ENCODE peak calls at places on chromosomes 3 and 15, in nine cellular contexts. H is sigmoid colon, Z is heart left ventricle, R is IMR-90, X is ovary, V is stomach, B is transverse colon, E is adrenal gland, G is A549. P is an unnamed sample.

GRCh38 chr3:74214286-74214685 is 400.2 kb downstream of the CNTN3 start:
- DNase-seq in R (no peak), G (no peak), X (no peak), E (no peak), B (no peak), V (no peak), Z (no peak), H (no peak), P (no peak)

GRCh38 chr15:41332788-41333527 is at the start of gene NUSAP1:
- DNase-seq in B (no peak), V (no peak), H (no peak), X (no peak), E (no peak), R (no peak), Z (no peak), G (peak), P (no peak)

GRCh38 chr15:69324031-69324430 is 25.3 kb downstream of the PAQR5 start:
- DNase-seq in G (no peak), V (no peak), B (no peak), Z (no peak), X (peak), H (no peak), E (peak), R (no peak), P (no peak)

GRCh38 chr15:25847066-25847465 is 16.1 kb downstream of the ATP10A start:
- DNase-seq in Z (no peak), G (no peak), H (no peak), V (no peak), X (no peak), R (no peak), E (no peak), B (no peak), P (no peak)

GRCh38 chr3:194640829-194641228 is 7.6 kb upstream of the TMEM44 start:
- DNase-seq in R (peak), Z (no peak), G (no peak), X (no peak), V (no peak), E (no peak), H (no peak), B (no peak), P (no peak)

GRCh38 chr3:34387831-34388564 is 589.6 kb downstream of the PDCD6IP start:
- DNase-seq in B (no peak), X (no peak), R (no peak), V (no peak), Z (no peak), E (no peak), G (no peak), H (no peak), P (no peak)

GRCh38 chr15:100887211-100887913 is 7.7 kb downstream of the ALDH1A3 start:
- DNase-seq in V (no peak), R (no peak), H (peak), B (no peak), G (no peak), X (no peak), Z (no peak), E (no peak), P (no peak)

GRCh38 chr3:171801738-171802600 is 8.3 kb downstream of the PLD1 start:
- DNase-seq in X (no peak), V (no peak), E (no peak), B (no peak), R (peak), Z (no peak), G (no peak), H (no peak), P (no peak)

GRCh38 chr3:63364909-63365308 is 86.8 kb downstream of the SYNPR start:
- DNase-seq in V (no peak), R (no peak), G (no peak), X (no peak), H (no peak), B (no peak), Z (no peak), E (no peak), P (no peak)

GRCh38 chr3:107367353-107367752 is 9.9 kb upstream of the CCDC54 start:
- DNase-seq in V (no peak), R (peak), H (no peak), X (no peak), B (no peak), Z (no peak), E (peak), G (peak), P (no peak)

GRCh38 chr3:73419179-73419803 is 205.4 kb downstream of the PDZRN3 start:
- DNase-seq in V (no peak), G (no peak), Z (no peak), B (no peak), R (peak), H (no peak), E (peak), X (no peak), P (no peak)

GRCh38 chr3:68972358-68972979 is 40.1 kb upstream of the TAFA4 start:
- DNase-seq in B (peak), Z (peak), V (no peak), H (peak), G (peak), R (peak), X (peak), E (peak), P (no peak)

GRCh38 chr15:74300057-74300620 is 64.0 kb downstream of the CCDC33 start:
- DNase-seq in R (no peak), B (no peak), H (no peak), G (no peak), E (no peak), Z (no peak), V (no peak), X (no peak), P (no peak)

GRCh38 chr15:62137216-62137884 is 27.7 kb downstream of the C2CD4B start:
- DNase-seq in V (no peak), B (no peak), H (no peak), X (no peak), Z (no peak), E (no peak), G (no peak), R (no peak), P (no peak)

DNA sequence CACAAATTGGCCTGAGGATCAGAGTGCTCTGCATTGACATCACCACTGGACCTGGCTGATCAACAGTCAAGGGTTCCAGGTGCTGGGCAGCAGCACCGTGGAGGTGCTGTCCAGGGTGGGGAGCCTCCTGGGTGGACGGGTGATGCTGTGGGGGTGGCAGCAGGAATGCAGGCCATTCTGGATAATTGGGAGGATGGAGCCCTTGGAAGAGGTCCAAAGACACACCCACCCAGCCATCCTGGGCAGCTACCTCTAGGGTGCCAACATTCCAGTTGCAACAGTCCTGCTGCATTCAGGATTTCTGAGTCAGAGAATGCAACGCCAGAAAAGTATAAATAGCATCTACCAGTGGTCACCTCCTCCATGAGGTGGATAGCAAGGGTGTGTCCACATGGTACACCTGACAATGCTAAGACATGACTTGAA is 26.8 kb downstream of the STARD5 start:
- DNase-seq in Z (no peak), E (no peak), B (peak), H (no peak), V (no peak), G (no peak), R (peak), X (no peak), P (no peak)
- TF ChIP-seq POLR2A in Z (no peak), E (no peak), B (no peak), H (no peak), V (no peak), G (no peak), R (no peak), X (no peak), P (no peak)

DNA sequence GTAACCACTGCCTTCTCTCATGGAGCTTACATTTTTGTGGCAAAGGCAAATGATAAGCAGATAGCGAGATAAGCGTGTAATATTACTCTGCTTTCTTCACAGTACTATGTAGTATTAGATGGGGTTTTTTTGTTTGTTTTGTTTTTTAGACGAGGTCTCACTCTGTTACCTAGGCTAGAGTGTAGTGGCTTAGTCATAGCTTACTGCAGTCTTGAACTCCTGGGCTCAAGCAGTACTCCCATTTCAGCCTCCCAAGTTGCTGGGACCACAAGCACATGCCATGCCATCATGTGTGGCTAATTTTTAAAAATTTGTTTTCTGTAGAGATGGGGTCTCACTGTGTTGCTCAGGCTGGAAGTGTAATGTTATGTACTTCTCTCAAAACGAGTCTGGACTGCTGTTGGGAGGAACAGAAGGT is 22.9 kb downstream of the MBNL1 start:
- DNase-seq in G (no peak), R (peak), B (no peak), E (no peak), X (no peak), Z (no peak), H (no peak), V (no peak), P (no peak)
- H3K4me3 ChIP-seq in G (no peak), R (no peak), B (no peak), E (no peak), X (no peak), Z (no peak), H (no peak), V (no peak), P (no peak)

GRCh38 chr3:151878445-151878844 is 5.0 kb downstream of the SUCNR1 start:
- DNase-seq in X (no peak), Z (no peak), G (no peak), E (no peak), R (no peak), B (no peak), V (no peak), H (no peak), P (no peak)
- TF ChIP-seq POLR2A in X (no peak), Z (no peak), G (no peak), E (no peak), R (no peak), B (no peak), V (no peak), H (no peak), P (no peak)

GRCh38 chr3:197949767-197950660 is at the start of gene RPL35A:
- DNase-seq in Z (peak), G (peak), X (peak), E (peak), R (peak), V (peak), H (peak), B (peak), P (peak)
- H3K4me3 ChIP-seq in Z (peak), G (peak), X (peak), E (peak), R (peak), V (peak), H (peak), B (peak), P (peak)

GRCh38 chr3:188230962-188231361 is 77.0 kb downstream of the LPP start:
- DNase-seq in R (peak), H (peak), Z (peak), B (no peak), V (no peak), X (no peak), E (no peak), G (no peak), P (no peak)
- TF ChIP-seq POLR2A in R (no peak), H (no peak), Z (peak), B (no peak), V (no peak), X (no peak), E (no peak), G (no peak), P (no peak)

GRCh38 chr15:97520689-97521088 is 439.8 kb upstream of the ARRDC4 start:
- DNase-seq in H (no peak), G (no peak), E (no peak), V (no peak), X (no peak), R (no peak), B (no peak), Z (no peak), P (no peak)

GRCh38 chr15:97521894-97522293 is 438.6 kb upstream of the ARRDC4 start:
- DNase-seq in R (no peak), B (no peak), V (no peak), X (no peak), H (peak), E (no peak), Z (peak), G (no peak), P (no peak)

GRCh38 chr15:97522362-97522761 is 438.1 kb upstream of the ARRDC4 start:
- DNase-seq in X (no peak), H (peak), B (no peak), G (no peak), Z (peak), V (no peak), E (no peak), R (no peak), P (no peak)

GRCh38 chr15:97517726-97518125 is 442.8 kb upstream of the ARRDC4 start:
- DNase-seq in R (no peak), Z (no peak), G (no peak), X (no peak), E (no peak), V (no peak), B (no peak), H (no peak), P (no peak)

DNA sequence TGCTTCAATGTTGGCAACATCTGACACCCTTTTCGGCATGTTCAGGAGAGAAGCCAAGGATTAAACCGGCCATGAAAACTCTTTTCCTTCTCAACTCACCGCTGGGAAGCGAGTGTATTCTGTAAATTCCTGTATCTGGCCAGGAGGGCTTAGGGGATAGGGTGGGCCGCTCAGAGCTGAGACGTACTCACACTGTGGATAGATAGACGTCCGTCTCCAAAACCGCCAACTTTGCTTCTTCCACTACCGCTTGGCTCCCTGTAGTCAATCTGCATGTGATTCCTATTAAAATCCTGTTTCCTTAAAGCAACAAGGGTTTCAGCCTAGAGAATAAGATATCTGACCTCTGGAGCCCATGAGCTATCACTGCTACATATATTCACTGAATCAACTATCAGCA is 439.1 kb upstream of the ARRDC4 start:
- DNase-seq in X (no peak), B (no peak), G (no peak), R (no peak), H (no peak), Z (no peak), V (no peak), E (no peak), P (no peak)
- H3K4me3 ChIP-seq in X (no peak), B (no peak), G (no peak), R (no peak), H (no peak), Z (peak), V (no peak), E (no peak), P (no peak)